ENCODE peak calls at places on chromosomes 6 and 20, in four cellular contexts. I is NCI-H1092 treated with DMSO at 0.1 percent for 48 hours, R is neural crest cell, H is hypothalamus. W is an unnamed sample.

GRCh38 chr6:42269553-42269952 is 51.9 kb upstream of the MRPS10 start:
- DNase-seq in R (no peak), I (no peak), H (no peak), W (no peak)

GRCh38 chr6:121142093-121142492 is 192.2 kb downstream of the TBC1D32 start:
- DNase-seq in R (no peak), I (no peak), H (no peak), W (no peak)

GRCh38 chr20:272718-273117 is 15.2 kb downstream of the DEFB132 start:
- DNase-seq in H (no peak), I (no peak), R (no peak), W (no peak)

GRCh38 chr6:14294270-14294951 is 176.8 kb downstream of the CD83 start:
- DNase-seq in H (no peak), I (peak; percentile 67), R (no peak), W (no peak)

GRCh38 chr6:6730831-6731230 is 142.3 kb downstream of the LY86 start:
- DNase-seq in I (no peak), H (no peak), R (no peak), W (no peak)

GRCh38 chr20:53708129-53708968 is 114.7 kb upstream of the ZNF217 start:
- DNase-seq in H (no peak), I (no peak), R (no peak), W (no peak)

GRCh38 chr6:137148291-137149076 is 25.0 kb downstream of the IL22RA2 start:
- DNase-seq in H (no peak), I (no peak), R (no peak), W (no peak)

GRCh38 chr6:75501756-75502155 is 8.2 kb upstream of the FILIP1 start:
- DNase-seq in H (no peak), R (no peak), I (no peak), W (no peak)

GRCh38 chr6:159691963-159692287 is 1.1 kb downstream of the SOD2 start:
- DNase-seq in R (no peak), H (no peak), I (no peak), W (no peak)

GRCh38 chr20:5074050-5074674 is 45.6 kb downstream of the PCNA start:
- DNase-seq in H (no peak), R (no peak), I (no peak), W (no peak)

GRCh38 chr6:16824804-16825777 is 63.8 kb upstream of the ATXN1 start:
- DNase-seq in I (no peak), H (no peak), R (no peak), W (no peak)

GRCh38 chr20:58241766-58242465 is 13.5 kb upstream of the ANKRD60 start:
- DNase-seq in I (no peak), H (no peak), R (no peak), W (no peak)

GRCh38 chr6:145904878-145905277 is 59.3 kb downstream of the SHPRH start:
- DNase-seq in I (peak; percentile 79), R (no peak), H (no peak), W (no peak)

GRCh38 chr6:131368077-131368911 is 204.7 kb upstream of the ARG1 start:
- DNase-seq in H (no peak), I (no peak), R (no peak), W (peak; percentile 29)

GRCh38 chr6:53250137-53250760 is 98.5 kb downstream of the ELOVL5 start:
- DNase-seq in R (no peak), H (no peak), I (no peak), W (no peak)

GRCh38 chr6:143727035-143727434 is 49.3 kb downstream of the PHACTR2 start:
- DNase-seq in H (no peak), I (no peak), R (no peak), W (no peak)